ENCODE peak calls at places on chromosomes 6 and 20, in five cellular contexts. I is foreskin fibroblast, K is fibroblast of mammary gland, X is cardiac muscle cell, G is ELR. O is an unnamed sample.

GRCh38 chr6:40912158-40912946 is 126.7 kb downstream of the UNC5CL start:
- DNase-seq in I (no peak), K (peak), X (peak), G (peak), O (peak)

GRCh38 chr6:153059757-153060156 is 57.2 kb upstream of the MTRF1L start:
- DNase-seq in I (no peak), K (no peak), X (no peak), G (peak), O (no peak)

GRCh38 chr6:136945626-136946235 is 23.6 kb downstream of the SLC35D3 start:
- DNase-seq in I (no peak), K (no peak), X (no peak), G (no peak), O (no peak)

GRCh38 chr6:36319436-36319762 is 17.3 kb downstream of the BNIP5 start:
- DNase-seq in I (no peak), K (no peak), X (no peak), G (no peak), O (no peak)

GRCh38 chr20:61657719-61658377 is 405.8 kb downstream of the CDH4 start:
- DNase-seq in I (no peak), K (no peak), X (no peak), G (no peak), O (no peak)

GRCh38 chr6:110493253-110493800 is 16.9 kb upstream of the SLC22A16 start:
- DNase-seq in I (no peak), K (no peak), X (no peak), G (no peak), O (no peak)

GRCh38 chr6:38179794-38180430 is 360.4 kb downstream of the ZFAND3 start:
- DNase-seq in I (no peak), K (no peak), X (no peak), G (no peak), O (no peak)

GRCh38 chr20:62516345-62516744 is 40.5 kb upstream of the GATA5 start:
- DNase-seq in I (no peak), K (no peak), X (peak), G (peak), O (no peak)